ENCODE peak calls at places on chromosomes 3 and 15, in eight cellular contexts. U is neural progenitor cell; P is cardiac muscle cell; R is effector memory CD4-positive, alpha-beta T cell; W is CD8-positive, alpha-beta memory T cell; T is NT2/D1; F is HepG2; I is spleen. A is an unnamed sample. For H3K4me1, the result is how much of the 10 kb centered on the place peaks cover.

GRCh38 chr3:127566801-127567200 is 23.7 kb downstream of the TPRA1 start:
- DNase-seq in R (no peak), W (no peak), P (no peak), F (no peak), T (no peak), U (peak), I (no peak), A (no peak)

GRCh38 chr3:187739125-187739560 is 6.1 kb downstream of the BCL6 start:
- DNase-seq in T (no peak), R (no peak), W (no peak), P (no peak), F (no peak), U (no peak), I (peak), A (peak)

GRCh38 chr3:139394116-139394515 is 4.7 kb upstream of the COPB2 start:
- DNase-seq in W (no peak), R (no peak), F (no peak), P (peak), I (no peak), T (no peak), U (no peak), A (no peak)

GRCh38 chr3:126706631-126707030 is 2.6 kb downstream of the CHCHD6 start:
- DNase-seq in U (no peak), P (no peak), W (no peak), I (no peak), R (no peak), F (no peak), T (no peak), A (no peak)

GRCh38 chr3:129934234-129935123 is 40.0 kb upstream of the TRH start:
- DNase-seq in W (peak), U (peak), P (peak), T (peak), I (peak), R (no peak), F (peak), A (no peak)

GRCh38 chr15:39191871-39192281 is 389.0 kb upstream of the THBS1 start:
- DNase-seq in W (no peak), F (peak), T (no peak), R (no peak), U (no peak), I (no peak), P (peak), A (no peak)

GRCh38 chr15:48887144-48887543 is 9.2 kb downstream of the EID1 start:
- DNase-seq in P (no peak), F (no peak), U (no peak), R (no peak), W (no peak), T (no peak), I (no peak), A (no peak)

GRCh38 chr3:122936986-122937385 is 90.6 kb downstream of the SEMA5B start:
- DNase-seq in P (no peak), T (no peak), F (no peak), U (no peak), W (no peak), R (no peak), I (peak), A (no peak)

GRCh38 chr15:91055548-91056331 is 33.3 kb upstream of the VPS33B start:
- DNase-seq in T (peak), U (peak), F (peak), P (peak), R (peak), W (no peak), I (no peak), A (no peak)

GRCh38 chr15:69095280-69095679 is 65.2 kb upstream of the GLCE start:
- DNase-seq in W (no peak), P (no peak), U (no peak), F (no peak), T (no peak), I (no peak), R (no peak), A (no peak)

GRCh38 chr15:65535192-65535591 is 4.9 kb downstream of the HACD3 start:
- DNase-seq in P (no peak), W (no peak), U (no peak), R (no peak), I (no peak), T (no peak), F (no peak), A (no peak)

GRCh38 chr3:98500019-98500418 is 2.5 kb downstream of the OR5K2 start:
- DNase-seq in P (no peak), F (no peak), I (no peak), W (no peak), R (no peak), T (no peak), U (no peak), A (no peak)

GRCh38 chr15:28989896-28990295 is 104.1 kb downstream of the APBA2 start:
- DNase-seq in U (no peak), T (no peak), W (no peak), F (no peak), P (no peak), I (no peak), R (no peak), A (no peak)

GRCh38 chr3:108471346-108471935 is 39.0 kb downstream of the MYH15 start:
- DNase-seq in R (no peak), P (peak), T (no peak), W (no peak), U (no peak), I (no peak), F (no peak), A (no peak)

GRCh38 chr3:184568918-184569829 is 7.6 kb downstream of the EPHB3 start:
- DNase-seq in I (peak), U (peak), T (no peak), W (no peak), R (no peak), F (no peak), P (peak), A (no peak)

GRCh38 chr15:89964555-89964954 is 36.6 kb upstream of the ZNF710 start:
- DNase-seq in T (no peak), R (no peak), W (no peak), I (no peak), F (no peak), U (no peak), P (no peak), A (no peak)

GRCh38 chr3:187063286-187064081 is 75.8 kb downstream of the RPL39L start:
- DNase-seq in F (peak), P (peak), W (no peak), R (no peak), U (no peak), I (no peak), T (no peak), A (no peak)

GRCh38 chr3:194224937-194225422 is 89.0 kb downstream of the HES1 start:
- DNase-seq in W (no peak), T (no peak), P (no peak), F (no peak), I (no peak), U (peak), R (no peak), A (no peak)

GRCh38 chr3:5822843-5823242 is 635.3 kb downstream of the EDEM1 start:
- DNase-seq in W (no peak), I (no peak), U (no peak), T (no peak), P (no peak), R (no peak), F (no peak), A (no peak)

GRCh38 chr3:189513281-189514151 is 117.7 kb upstream of the TP63 start:
- DNase-seq in P (no peak), W (no peak), R (no peak), I (no peak), F (no peak), T (no peak), U (no peak), A (no peak)

GRCh38 chr3:67335813-67336212 is 318.6 kb downstream of the SUCLG2 start:
- DNase-seq in I (no peak), R (no peak), F (no peak), T (no peak), W (no peak), P (no peak), U (no peak), A (no peak)

GRCh38 chr3:11059090-11059798 is 66.7 kb downstream of the SLC6A1 start:
- DNase-seq in T (peak), I (no peak), W (no peak), U (peak), F (peak), P (peak), R (no peak), A (no peak)

GRCh38 chr3:180989291-180990163 is at the start of gene DNAJC19:
- DNase-seq in F (peak), P (peak), R (peak), I (peak), T (peak), U (peak), W (peak), A (peak)

GRCh38 chr15:31251165-31251564 is 75.5 kb upstream of the KLF13 start:
- DNase-seq in U (no peak), W (no peak), T (no peak), P (no peak), I (peak), R (no peak), F (no peak), A (no peak)

GRCh38 chr15:60396964-60397771 is 618 bp downstream of the ANXA2 start:
- DNase-seq in F (no peak), W (peak), T (no peak), U (peak), P (peak), I (peak), R (peak), A (peak)

GRCh38 chr15:59150185-59150584 is 45.2 kb downstream of the CCNB2 start:
- DNase-seq in W (no peak), R (no peak), F (no peak), T (no peak), U (no peak), I (no peak), P (no peak), A (no peak)

GRCh38 chr3:12663936-12664908 is at the start of gene RAF1:
- DNase-seq in U (peak), I (peak), T (peak), W (peak), P (peak), R (peak), F (peak), A (peak)

GRCh38 chr3:66485291-66485968 is 15.4 kb downstream of the LRIG1 start:
- DNase-seq in R (no peak), I (no peak), U (no peak), T (no peak), P (peak), W (no peak), F (no peak), A (no peak)

GRCh38 chr15:47484119-47484518 is 233.2 kb upstream of the SEMA6D start:
- DNase-seq in I (no peak), W (no peak), U (no peak), R (no peak), P (peak), T (no peak), F (no peak), A (no peak)

GRCh38 chr3:45959201-45959600 is 15.9 kb downstream of the CXCR6 start:
- DNase-seq in F (no peak), W (no peak), R (no peak), P (no peak), I (no peak), U (no peak), T (no peak), A (no peak)

GRCh38 chr3:98240133-98240532 is 23.9 kb upstream of the OR5H6 start:
- DNase-seq in R (no peak), U (no peak), F (no peak), W (no peak), T (no peak), P (no peak), I (no peak), A (no peak)

GRCh38 chr3:191087391-191087790 is 111.7 kb upstream of the OSTN start:
- DNase-seq in W (no peak), T (no peak), R (no peak), U (no peak), F (no peak), I (no peak), P (no peak), A (no peak)

GRCh38 chr3:188337232-188337631 is 183.3 kb downstream of the LPP start:
- DNase-seq in U (no peak), P (no peak), F (no peak), T (no peak), R (no peak), W (no peak), I (no peak), A (no peak)

GRCh38 chr3:140234256-140234655 is 299.3 kb downstream of the CLSTN2 start:
- DNase-seq in P (peak), R (no peak), F (no peak), T (no peak), I (no peak), U (no peak), W (no peak), A (no peak)

DNA sequence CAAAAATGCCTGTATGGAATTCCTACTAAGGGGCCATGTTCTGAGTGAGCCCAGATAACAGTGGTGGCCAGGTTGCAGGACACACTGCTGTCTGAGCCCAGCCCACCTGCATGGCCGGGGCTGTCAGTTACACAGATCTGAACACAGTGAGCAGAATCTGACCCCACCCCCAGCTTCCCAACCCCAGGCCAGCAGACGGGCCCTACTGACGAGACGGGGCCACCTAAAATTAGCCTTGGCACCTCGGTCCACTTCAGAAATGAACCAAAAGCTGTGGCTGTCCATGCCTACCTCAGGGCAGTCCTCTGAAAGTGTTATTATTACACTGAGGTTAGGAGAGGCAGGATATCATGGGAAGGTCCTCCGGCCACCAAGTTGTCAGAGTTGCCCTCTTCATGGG is 51.8 kb downstream of the LMCD1 start:
- DNase-seq in R (no peak), W (no peak), I (no peak), F (no peak), U (no peak), P (no peak), T (no peak), A (no peak)
- H3K4me1 ChIP-seq in R (under half), W (under half), I (under half), F (under half), U (under half), P (under half), T (under half), A (under half)

GRCh38 chr15:55277715-55278114 is 11.9 kb downstream of the RAB27A start:
- DNase-seq in R (no peak), I (no peak), F (no peak), W (no peak), T (no peak), P (no peak), U (no peak), A (no peak)

GRCh38 chr15:55279746-55280351 is 9.8 kb downstream of the RAB27A start:
- DNase-seq in U (no peak), W (peak), P (peak), R (peak), I (no peak), F (peak), T (no peak), A (no peak)

GRCh38 chr15:55279100-55279745 is 10.4 kb downstream of the RAB27A start:
- DNase-seq in U (no peak), F (no peak), P (no peak), W (no peak), T (no peak), I (no peak), R (no peak), A (no peak)

GRCh38 chr15:55277116-55277564 is 12.5 kb downstream of the RAB27A start:
- DNase-seq in W (peak), I (no peak), F (no peak), U (no peak), T (no peak), P (peak), R (peak), A (no peak)

GRCh38 chr15:55276324-55276723 is 13.3 kb downstream of the RAB27A start:
- DNase-seq in R (no peak), P (no peak), W (no peak), F (no peak), I (no peak), U (no peak), T (no peak), A (no peak)
- H3K4me3 ChIP-seq in R (no peak), P (no peak), W (no peak), F (no peak), I (no peak), U (no peak), T (no peak), A (no peak)

GRCh38 chr3:48598323-48599076 is 3.4 kb upstream of the COL7A1 start:
- DNase-seq in T (peak), U (no peak), F (no peak), W (no peak), P (peak), I (no peak), R (no peak), A (peak)
- H3K4me1 ChIP-seq in T (under half), U (under half), F (under half), W (under half), P (under half), I (under half), R (under half), A (half or more)

DNA sequence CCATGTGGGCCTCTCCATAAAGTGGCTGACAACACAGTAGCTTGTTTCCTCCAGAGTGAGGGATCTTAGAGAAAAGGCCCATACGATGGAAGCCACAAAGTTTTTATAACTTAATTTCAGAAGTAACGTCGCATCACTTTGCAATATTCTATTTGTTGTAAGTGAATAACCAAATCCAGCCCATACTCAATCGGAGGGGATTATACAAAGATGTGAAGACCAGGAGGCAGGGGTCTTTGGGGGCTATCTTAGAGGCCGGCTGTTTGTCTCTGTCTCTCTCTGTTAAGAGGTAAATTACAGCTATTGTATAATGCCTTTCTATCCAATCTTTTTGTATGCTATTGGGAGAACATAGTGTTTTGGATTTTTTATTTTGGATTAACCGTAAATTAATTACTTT is 9.1 kb downstream of the ARIH1 start:
- DNase-seq in I (no peak), U (no peak), T (no peak), F (no peak), W (no peak), P (no peak), R (no peak), A (no peak)
- H3K4me3 ChIP-seq in I (no peak), U (no peak), T (no peak), F (no peak), W (no peak), P (no peak), R (no peak), A (no peak)

GRCh38 chr3:124886168-124887051 is 755 bp downstream of the ITGB5 start:
- DNase-seq in F (peak), P (peak), U (peak), T (no peak), I (peak), R (no peak), W (no peak), A (peak)

GRCh38 chr3:124887177-124887995 is at the start of gene ITGB5:
- DNase-seq in W (peak), R (no peak), P (peak), U (peak), I (peak), T (peak), F (peak), A (peak)

GRCh38 chr3:124885466-124886167 is 1.5 kb downstream of the ITGB5 start:
- DNase-seq in R (no peak), W (no peak), F (no peak), U (peak), T (no peak), P (peak), I (no peak), A (no peak)

GRCh38 chr3:124888482-124889441 is 1.6 kb upstream of the ITGB5 start:
- DNase-seq in F (no peak), U (no peak), I (no peak), T (no peak), R (no peak), W (no peak), P (no peak), A (no peak)

GRCh38 chr3:124887996-124888298 is 782 bp upstream of the ITGB5 start:
- DNase-seq in W (no peak), T (no peak), R (no peak), I (no peak), U (no peak), P (no peak), F (no peak), A (no peak)
- H3K4me1 ChIP-seq in W (under half), T (under half), R (under half), I (under half), U (under half), P (under half), F (half or more), A (under half)

A was measured in ascending aorta.